ENCODE peak calls at places on chromosomes 3 and 15, in four cellular contexts. P is endothelial cell of umbilical vein, T is IMR-90, U is colonic mucosa. D is an unnamed sample. For H3K4me1, the result is how much of the 10 kb centered on the place peaks cover.

GRCh38 chr15:97522362-97522761 is 438.1 kb upstream of the ARRDC4 start:
- DNase-seq in P (no peak), T (no peak), U (no peak), D (no peak)

GRCh38 chr15:43939070-43939469 is 112.3 kb downstream of the WDR76 start:
- DNase-seq in P (peak), T (peak), U (peak), D (peak)

GRCh38 chr3:21738935-21739334 is 12.1 kb downstream of the ZNF385D start:
- DNase-seq in P (no peak), T (no peak), U (no peak), D (no peak)

GRCh38 chr15:52254331-52254730 is 41.3 kb downstream of the MYO5C start:
- DNase-seq in P (peak), T (no peak), U (no peak), D (no peak)

GRCh38 chr3:113035387-113035982 is 44.7 kb downstream of the GTPBP8 start:
- DNase-seq in P (peak), T (peak), U (peak), D (peak)

GRCh38 chr3:48662753-48663488 is at the start of gene CELSR3:
- DNase-seq in P (peak), T (peak), U (peak), D (peak)

GRCh38 chr3:15805756-15806266 is 8.0 kb upstream of the ANKRD28 start:
- DNase-seq in P (peak), T (peak), U (no peak), D (peak)

GRCh38 chr3:112568642-112569041 is 6.8 kb downstream of the SLC35A5 start:
- DNase-seq in P (peak), T (peak), U (no peak), D (no peak)

GRCh38 chr3:41317298-41317697 is 118.0 kb downstream of the CTNNB1 start:
- DNase-seq in P (no peak), T (no peak), U (no peak), D (no peak)

GRCh38 chr3:58899159-58899952 is 150.5 kb downstream of the CFAP20DC start:
- DNase-seq in P (peak), T (no peak), U (peak), D (peak)

GRCh38 chr3:153980252-153980590 is 141.0 kb upstream of the ARHGEF26 start:
- DNase-seq in P (no peak), T (no peak), U (peak), D (no peak)

GRCh38 chr3:126955004-126955790 is 27.7 kb upstream of the PLXNA1 start:
- DNase-seq in P (no peak), T (no peak), U (no peak), D (no peak)

GRCh38 chr3:106337116-106337515 is 468.3 kb upstream of the CBLB start:
- DNase-seq in P (no peak), T (peak), U (no peak), D (peak)

GRCh38 chr15:88066758-88067157 is 189.8 kb downstream of the NTRK3 start:
- DNase-seq in P (no peak), T (no peak), U (no peak), D (no peak)

GRCh38 chr15:40952301-40952900 is 870 bp upstream of the CHAC1 start:
- DNase-seq in P (no peak), T (no peak), U (no peak), D (no peak)
- H3K9ac ChIP-seq in P (peak), T (peak), U (peak), D (peak)

DNA sequence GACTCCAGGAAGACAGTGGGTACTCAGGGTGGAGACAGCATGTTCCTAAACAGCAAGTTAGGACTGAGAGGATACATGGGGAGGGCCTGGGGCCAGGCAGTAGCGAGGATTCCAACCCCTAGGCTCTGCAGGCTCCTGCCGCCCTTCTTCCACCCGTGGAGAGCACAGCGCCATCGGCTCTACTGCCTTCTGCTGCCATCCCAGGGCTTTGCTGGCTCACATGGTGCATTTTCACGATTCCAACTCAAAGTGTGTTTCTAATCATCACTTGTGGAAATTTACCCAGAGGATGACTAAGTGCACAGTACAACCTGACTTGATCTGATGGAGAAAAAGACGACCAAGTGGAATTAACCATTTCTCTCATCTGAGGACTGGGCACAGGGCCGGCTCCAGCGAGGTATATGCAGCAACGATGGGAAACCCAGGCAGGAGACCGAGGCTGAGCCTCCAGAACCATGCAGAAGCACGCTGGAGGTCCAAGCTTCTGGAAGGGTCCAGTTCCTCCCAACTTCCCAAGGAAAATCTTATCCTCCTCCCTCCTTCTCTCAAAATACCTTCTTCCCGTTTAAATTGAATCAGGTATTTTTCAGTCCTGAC is 104.6 kb downstream of the LRIG1 start:
- DNase-seq in P (no peak), T (no peak), U (no peak), D (no peak)
- H3K4me1 ChIP-seq in P (under half), T (under half), U (under half), D (under half)

GRCh38 chr3:141407043-141407442 is 38.7 kb downstream of the ZBTB38 start:
- DNase-seq in P (no peak), T (peak), U (peak), D (peak)

GRCh38 chr3:141410408-141410807 is 42.1 kb downstream of the ZBTB38 start:
- DNase-seq in P (no peak), T (peak), U (peak), D (peak)

GRCh38 chr3:141407817-141408216 is 39.5 kb downstream of the ZBTB38 start:
- DNase-seq in P (no peak), T (no peak), U (no peak), D (peak)

GRCh38 chr3:141406265-141406664 is 38.0 kb downstream of the ZBTB38 start:
- DNase-seq in P (no peak), T (no peak), U (no peak), D (no peak)

DNA sequence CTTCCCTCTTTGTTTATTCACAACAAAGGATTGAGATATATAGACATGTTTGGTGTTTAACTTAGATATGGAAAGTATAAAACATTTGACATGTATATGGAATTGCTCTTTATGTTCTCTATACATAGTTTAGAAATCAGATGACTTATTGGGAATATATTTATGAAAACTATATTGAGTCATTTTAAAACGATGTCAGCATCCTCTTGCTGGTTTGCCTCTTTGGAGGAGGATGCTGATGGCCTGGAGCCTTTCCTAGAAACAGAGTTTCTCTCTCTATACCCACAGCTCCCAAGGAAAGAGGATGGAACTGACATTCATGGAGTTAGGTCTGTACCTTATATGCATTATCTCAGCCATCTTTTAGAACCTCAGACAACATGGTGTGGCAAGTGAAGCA is 40.3 kb downstream of the ZBTB38 start:
- DNase-seq in P (no peak), T (no peak), U (no peak), D (peak)
- H3K9ac ChIP-seq in P (no peak), T (peak), U (no peak), D (no peak)

DNA sequence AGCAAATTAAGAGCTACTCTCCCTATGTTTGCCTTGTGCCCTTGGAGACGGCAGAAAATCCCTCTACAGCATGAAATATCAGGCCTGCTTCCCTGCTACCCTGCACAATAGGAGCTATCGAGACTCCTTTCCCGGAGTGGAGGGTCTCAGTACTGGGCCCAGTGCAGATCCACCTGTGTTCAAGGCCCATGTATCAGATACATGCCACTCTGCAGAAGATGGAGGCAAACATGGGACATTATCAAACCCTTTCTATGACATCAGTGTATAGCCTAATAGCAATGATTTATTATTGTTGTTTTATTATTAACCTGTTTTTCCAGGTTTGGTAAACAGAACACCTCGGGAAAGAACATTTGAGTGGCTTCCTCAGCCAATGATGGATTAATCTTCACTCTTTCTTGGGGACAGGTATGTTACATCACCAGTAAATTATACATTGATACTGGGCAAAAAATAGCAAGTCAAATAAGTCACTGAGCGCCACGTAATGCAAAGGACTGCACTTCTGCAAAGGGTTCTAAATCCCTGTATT is 52.9 kb downstream of the HEG1 start:
- DNase-seq in P (no peak), T (no peak), U (no peak), D (no peak)
- H3K4me1 ChIP-seq in P (under half), T (under half), U (under half), D (under half)

DNA sequence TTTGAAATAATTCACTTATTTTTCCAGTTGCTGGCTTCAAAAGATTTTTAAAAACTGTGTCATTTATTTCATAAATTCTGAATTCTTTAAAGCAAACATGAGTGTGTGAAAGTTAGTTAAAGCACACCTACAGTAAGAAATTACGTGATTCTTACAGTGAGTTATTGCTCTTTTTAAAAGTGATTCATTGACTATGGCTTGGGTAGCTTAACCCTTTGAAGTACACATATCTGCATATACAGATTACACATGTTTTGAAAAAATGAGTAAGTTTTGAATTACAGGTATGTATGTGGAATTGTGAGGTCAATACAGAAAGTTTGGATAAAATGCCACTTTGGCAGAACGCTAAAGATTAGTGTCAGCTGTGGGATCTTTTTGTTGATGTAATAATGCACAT is 64.5 kb upstream of the MBNL1 start:
- DNase-seq in P (no peak), T (no peak), U (no peak), D (no peak)
- H3K9ac ChIP-seq in P (no peak), T (no peak), U (no peak), D (peak)